ENCODE peak calls at places on chromosome 22, in four cellular contexts. J, S, D and Y are unnamed samples.
A peak's percentile ranks its signal among the peaks of the same experiment; 100 is the strongest.

GRCh38 chr22:19984201-19984753 is 32.3 kb downstream of the ARVCF start:
- DNase-seq in J (no peak), S (no peak), D (no peak), Y (peak; percentile 54)

GRCh38 chr22:32847067-32847491 is 45.6 kb downstream of the TIMP3 start:
- DNase-seq in J (no peak), S (no peak), D (peak; percentile 22), Y (no peak)

GRCh38 chr22:50729391-50730012 is 8.5 kb upstream of the ACR start:
- DNase-seq in J (peak; percentile 9), S (no peak), D (no peak), Y (no peak)

GRCh38 chr22:50293441-50294318 is 13.8 kb downstream of the PLXNB2 start:
- DNase-seq in J (no peak), S (no peak), D (peak; percentile 86), Y (no peak)

GRCh38 chr22:30890689-30891442 is 77.7 kb downstream of the MORC2 start:
- DNase-seq in J (no peak), S (no peak), D (peak; percentile 57), Y (no peak)

GRCh38 chr22:42214625-42215415 is 55.6 kb downstream of the TCF20 start:
- DNase-seq in J (no peak), S (no peak), D (no peak), Y (no peak)

GRCh38 chr22:26450453-26451185 is 21.6 kb downstream of the ASPHD2 start:
- DNase-seq in J (no peak), S (no peak), D (no peak), Y (no peak)

GRCh38 chr22:19466126-19466716 is 12.8 kb downstream of the UFD1 start:
- DNase-seq in J (no peak), S (no peak), D (no peak), Y (no peak)

GRCh38 chr22:41939981-41940852 is 6.7 kb downstream of the CENPM start:
- DNase-seq in J (no peak), S (peak; percentile 98), D (peak; percentile 97), Y (no peak)

GRCh38 chr22:11629661-11630385 is 3898.2 kb upstream of the OR11H1 start:
- DNase-seq in J (no peak), S (no peak), D (no peak), Y (no peak)

GRCh38 chr22:26259510-26259909 is 90.2 kb downstream of the SEZ6L start:
- DNase-seq in J (no peak), S (no peak), D (peak; percentile 24), Y (no peak)

GRCh38 chr22:30705710-30706651 is 11.3 kb downstream of the OSBP2 start:
- DNase-seq in J (no peak), S (peak; percentile 72), D (no peak), Y (no peak)

GRCh38 chr22:48893288-48894063 is 934.2 kb downstream of the BRD1 start:
- DNase-seq in J (no peak), S (no peak), D (no peak), Y (no peak)
- TF ChIP-seq CTCF in J (no peak), S (no peak), D (no peak), Y (no peak)

DNA sequence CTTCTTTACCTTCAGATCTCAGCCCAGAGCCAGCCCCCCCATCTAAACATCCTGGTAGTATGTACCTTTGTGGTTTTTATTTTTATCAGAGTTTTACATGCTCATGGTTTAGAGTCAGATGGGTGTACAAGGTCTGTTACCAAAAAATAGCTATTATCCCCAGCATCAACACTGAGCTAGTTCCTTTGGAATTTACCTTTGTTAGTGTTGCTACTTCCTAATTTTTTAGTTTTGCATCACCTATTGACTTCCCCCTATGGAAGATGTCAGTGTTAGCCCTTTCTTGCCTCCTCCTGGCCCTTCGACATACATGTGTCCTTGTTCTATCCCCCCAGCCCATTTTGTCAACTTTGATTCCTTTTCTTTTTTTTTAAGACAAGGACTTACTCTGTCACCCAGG is 7.4 kb downstream of the UPB1 start:
- DNase-seq in J (no peak), S (no peak), D (no peak), Y (no peak)
- H3K4me1 ChIP-seq in J (no peaks in the 10 kb centered on the region), S (peaks cover 34% of the 10 kb centered on the region), D (peaks cover 15% of the 10 kb centered on the region), Y (no peaks in the 10 kb centered on the region)

GRCh38 chr22:39308614-39309363 is 10.6 kb downstream of the RPL3 start:
- DNase-seq in J (peak; percentile 47), S (no peak), D (no peak), Y (no peak)
- H3K4me3 ChIP-seq in J (no peak overlapping the region), S (no peak overlapping the region), D (no peak overlapping the region), Y (peak overlapping the region; percentile 62)

DNA sequence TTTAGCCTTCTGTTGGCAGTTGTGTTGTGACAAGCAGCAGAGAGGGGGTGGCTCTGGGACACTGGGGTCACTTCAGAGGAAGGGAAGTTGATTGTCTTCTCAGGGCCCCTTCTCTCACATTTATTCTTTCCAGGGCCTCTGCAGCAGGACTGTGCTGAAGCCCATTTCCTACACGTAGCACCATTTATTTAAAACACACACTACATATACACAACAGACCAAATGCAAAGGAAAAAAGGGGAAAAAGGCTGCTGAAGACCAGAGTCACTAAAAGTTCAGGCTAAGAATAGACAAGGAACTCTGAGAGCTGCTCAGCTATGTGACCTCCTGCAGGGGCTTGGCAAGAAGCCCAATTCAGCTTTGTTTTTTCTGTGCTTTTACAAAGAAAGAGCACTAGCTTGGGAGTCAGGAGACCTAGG is 28.3 kb upstream of the UPB1 start:
- DNase-seq in J (no peak), S (no peak), D (peak; percentile 11), Y (no peak)
- TF ChIP-seq CTCF in J (no peak), S (no peak), D (no peak), Y (no peak)

GRCh38 chr22:17865183-17866055 is 91.2 kb upstream of the BID start:
- DNase-seq in J (no peak), S (no peak), D (no peak), Y (no peak)
- H3K4me1 ChIP-seq in J (peaks cover 18% of the 10 kb centered on the region), S (peaks cover 3% of the 10 kb centered on the region), D (peaks cover 38% of the 10 kb centered on the region), Y (no peaks in the 10 kb centered on the region)

GRCh38 chr22:37563153-37564081 is 3.1 kb downstream of the CDC42EP1 start:
- DNase-seq in J (peak; percentile 68), S (no peak), D (peak; percentile 75), Y (peak; percentile 85)
- H3K4me3 ChIP-seq in J (no peak overlapping the region), S (no peak overlapping the region), D (no peak overlapping the region), Y (peak overlapping the region; percentile 5)

GRCh38 chr22:43747877-43748276 is 64.2 kb downstream of the EFCAB6 start:
- DNase-seq in J (no peak), S (no peak), D (no peak), Y (no peak)
- TF ChIP-seq CTCF in J (no peak), S (peak; percentile 34), D (no peak), Y (no peak)

GRCh38 chr22:36151006-36151595 is 9.5 kb downstream of the APOL3 start:
- DNase-seq in J (no peak), S (no peak), D (no peak), Y (no peak)
- H3K4me1 ChIP-seq in J (peaks cover 56% of the 10 kb centered on the region), S (peaks cover 1% of the 10 kb centered on the region), D (no peaks in the 10 kb centered on the region), Y (peaks cover 26% of the 10 kb centered on the region)

DNA sequence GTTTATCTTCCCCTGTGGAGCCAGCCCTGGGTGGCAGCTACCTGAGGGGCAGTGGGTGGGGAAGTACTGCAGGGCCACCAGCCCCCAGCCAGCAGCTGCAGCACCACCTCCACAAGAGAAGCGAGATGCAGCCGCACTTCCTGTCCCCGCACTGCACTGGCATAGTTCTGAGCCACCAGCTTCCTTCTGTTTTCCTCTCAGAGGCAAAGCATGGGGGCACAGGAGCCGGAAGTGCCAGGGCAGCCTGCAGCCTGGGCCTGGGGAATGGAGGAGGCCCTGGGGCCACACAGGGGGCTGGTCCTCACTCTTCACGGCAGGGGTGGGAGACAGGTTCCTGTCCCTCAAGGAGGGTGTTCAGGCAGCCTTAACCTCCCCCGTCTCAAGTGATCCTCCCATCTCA is 11.9 kb upstream of the SH3BP1 start:
- DNase-seq in J (no peak), S (no peak), D (no peak), Y (no peak)
- H3K4me3 ChIP-seq in J (no peak overlapping the region), S (no peak overlapping the region), D (no peak overlapping the region), Y (no peak overlapping the region)